ENCODE peak calls at places on chromosomes 12 and 14, in nine cellular contexts. U is GM23338, V is aorta, B is SJSA1, R is spleen, L is endothelial cell of umbilical vein, D is tibial artery, P is HCT116, X is fibroblast of lung. E is an unnamed sample.

GRCh38 chr14:71320107-71320733 is 413.0 kb downstream of the PCNX1 start:
- DNase-seq in R (peak; percentile 100), D (peak; percentile 96), U (peak; percentile 99), P (peak; percentile 95), V (peak; percentile 99), L (peak; percentile 99), B (peak; percentile 98), X (peak; percentile 99), E (peak; percentile 97)

GRCh38 chr14:37594238-37594915 is 672 bp downstream of the FOXA1 start:
- DNase-seq in B (peak; percentile 65), L (peak; percentile 80), P (peak; percentile 76), U (peak; percentile 89), R (no peak), D (no peak), X (peak; percentile 64), V (no peak), E (no peak)

GRCh38 chr14:22887260-22887989 is 4.4 kb downstream of the REM2 start:
- DNase-seq in P (peak; percentile 92), R (no peak), L (no peak), B (peak; percentile 66), D (no peak), X (peak; percentile 79), U (peak; percentile 95), V (no peak), E (peak; percentile 20)

GRCh38 chr12:69130064-69130463 is 109.3 kb upstream of the CPSF6 start:
- DNase-seq in B (no peak), V (no peak), X (no peak), R (no peak), L (no peak), U (no peak), D (no peak), P (no peak), E (no peak)

GRCh38 chr12:117052386-117053049 is 46.7 kb downstream of the TESC start:
- DNase-seq in U (peak; percentile 43), D (no peak), L (no peak), B (no peak), R (no peak), X (no peak), V (no peak), P (no peak), E (no peak)

GRCh38 chr14:37147310-37147875 is 25.0 kb downstream of the SLC25A21 start:
- DNase-seq in P (no peak), U (no peak), X (peak; percentile 45), L (no peak), V (no peak), B (no peak), D (no peak), R (no peak), E (no peak)

GRCh38 chr12:24770334-24770733 is 178.6 kb downstream of the BCAT1 start:
- DNase-seq in V (no peak), R (no peak), U (no peak), X (no peak), P (no peak), D (no peak), L (no peak), B (no peak), E (no peak)

GRCh38 chr12:3884671-3885070 is 11.5 kb upstream of the PARP11 start:
- DNase-seq in U (no peak), X (no peak), V (no peak), D (no peak), B (no peak), L (no peak), P (no peak), R (no peak), E (no peak)

GRCh38 chr14:24542346-24542936 is 33.6 kb downstream of the CTSG start:
- DNase-seq in P (no peak), X (no peak), B (no peak), V (no peak), L (no peak), R (no peak), U (no peak), D (no peak), E (no peak)

GRCh38 chr14:34733245-34733644 is 18.9 kb upstream of the CFL2 start:
- DNase-seq in X (peak; percentile 80), R (no peak), D (no peak), P (peak; percentile 38), V (no peak), L (no peak), B (no peak), U (no peak), E (no peak)

GRCh38 chr14:76050797-76051392 is 65.3 kb downstream of the IFT43 start:
- DNase-seq in D (peak; percentile 43), V (no peak), R (no peak), L (peak; percentile 72), P (peak; percentile 21), X (peak; percentile 36), U (peak; percentile 75), B (no peak), E (peak; percentile 40)

GRCh38 chr14:84975503-84975902 is 554.4 kb upstream of the FLRT2 start:
- DNase-seq in V (no peak), D (no peak), L (no peak), X (no peak), R (no peak), U (no peak), P (no peak), B (no peak), E (no peak)

DNA sequence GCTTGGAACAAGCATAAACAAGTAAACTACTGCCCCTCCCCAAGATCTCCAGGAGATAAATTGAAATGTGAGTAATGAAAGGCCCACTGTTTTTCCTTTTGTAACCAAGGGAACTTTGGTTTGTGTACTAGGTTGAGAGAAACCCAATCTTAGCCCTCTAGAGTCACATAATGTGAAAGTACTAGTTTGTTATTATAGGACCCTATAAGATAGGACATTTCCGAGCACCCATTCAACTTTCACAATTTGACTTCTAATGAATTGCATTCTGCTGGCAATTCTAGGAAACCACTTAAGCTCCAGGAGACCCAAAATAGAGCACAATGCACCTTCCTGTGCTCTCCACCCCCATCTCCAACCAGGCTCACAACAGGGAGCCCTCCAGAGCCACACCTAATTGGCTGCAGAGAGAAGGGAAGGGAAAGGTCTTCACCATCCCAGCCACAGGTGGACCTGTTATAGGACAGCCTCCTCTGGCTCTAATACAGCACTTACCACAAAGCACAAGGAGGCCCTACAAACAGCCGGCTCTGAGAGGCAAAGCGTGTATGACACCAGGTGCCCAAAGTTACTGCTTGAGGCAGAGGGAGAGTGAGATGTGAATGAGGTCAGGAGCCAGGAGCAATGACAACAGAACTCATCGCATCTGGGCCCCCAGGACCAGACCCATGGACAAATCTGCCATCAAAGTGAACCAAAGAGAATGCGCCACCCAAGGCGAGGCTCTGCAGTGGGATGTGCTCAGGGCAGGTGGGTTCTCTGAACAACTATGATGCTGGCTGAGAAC is 163.3 kb upstream of the NTF3 start:
- DNase-seq in V (no peak), X (no peak), B (no peak), L (no peak), D (no peak), U (peak; percentile 7), P (no peak), R (no peak), E (no peak)
- H3K27ac ChIP-seq in V (no peak overlapping the region), X (peak overlapping the region; percentile 32), B (no peak overlapping the region), L (no peak overlapping the region), D (no peak overlapping the region), U (no peak overlapping the region), P (no peak overlapping the region), R (no peak overlapping the region), E (no peak overlapping the region)

DNA sequence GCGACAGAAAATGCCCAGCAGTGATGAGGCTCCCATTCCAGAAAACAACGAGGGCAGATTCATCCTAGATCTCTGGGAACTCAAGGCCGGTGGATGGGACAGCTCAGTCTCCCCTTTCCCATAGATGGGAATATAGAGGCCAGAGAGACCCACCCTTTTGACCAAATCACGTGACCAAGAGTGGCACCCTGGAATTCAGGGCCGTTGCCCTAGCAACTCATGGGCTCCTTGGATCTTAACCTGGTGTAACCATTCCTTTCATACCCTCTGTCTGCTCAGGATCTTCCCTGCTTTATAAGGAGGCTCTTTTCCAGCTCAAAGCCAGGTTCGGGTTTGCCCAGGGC is 8.4 kb upstream of the LRTM2 start:
- DNase-seq in D (no peak), V (no peak), B (no peak), L (no peak), P (no peak), R (no peak), X (no peak), U (no peak), E (no peak)
- H3K27ac ChIP-seq in D (no peak overlapping the region), V (no peak overlapping the region), B (no peak overlapping the region), L (peak overlapping the region; percentile 36), P (no peak overlapping the region), R (no peak overlapping the region), X (no peak overlapping the region), U (no peak overlapping the region), E (no peak overlapping the region)

DNA sequence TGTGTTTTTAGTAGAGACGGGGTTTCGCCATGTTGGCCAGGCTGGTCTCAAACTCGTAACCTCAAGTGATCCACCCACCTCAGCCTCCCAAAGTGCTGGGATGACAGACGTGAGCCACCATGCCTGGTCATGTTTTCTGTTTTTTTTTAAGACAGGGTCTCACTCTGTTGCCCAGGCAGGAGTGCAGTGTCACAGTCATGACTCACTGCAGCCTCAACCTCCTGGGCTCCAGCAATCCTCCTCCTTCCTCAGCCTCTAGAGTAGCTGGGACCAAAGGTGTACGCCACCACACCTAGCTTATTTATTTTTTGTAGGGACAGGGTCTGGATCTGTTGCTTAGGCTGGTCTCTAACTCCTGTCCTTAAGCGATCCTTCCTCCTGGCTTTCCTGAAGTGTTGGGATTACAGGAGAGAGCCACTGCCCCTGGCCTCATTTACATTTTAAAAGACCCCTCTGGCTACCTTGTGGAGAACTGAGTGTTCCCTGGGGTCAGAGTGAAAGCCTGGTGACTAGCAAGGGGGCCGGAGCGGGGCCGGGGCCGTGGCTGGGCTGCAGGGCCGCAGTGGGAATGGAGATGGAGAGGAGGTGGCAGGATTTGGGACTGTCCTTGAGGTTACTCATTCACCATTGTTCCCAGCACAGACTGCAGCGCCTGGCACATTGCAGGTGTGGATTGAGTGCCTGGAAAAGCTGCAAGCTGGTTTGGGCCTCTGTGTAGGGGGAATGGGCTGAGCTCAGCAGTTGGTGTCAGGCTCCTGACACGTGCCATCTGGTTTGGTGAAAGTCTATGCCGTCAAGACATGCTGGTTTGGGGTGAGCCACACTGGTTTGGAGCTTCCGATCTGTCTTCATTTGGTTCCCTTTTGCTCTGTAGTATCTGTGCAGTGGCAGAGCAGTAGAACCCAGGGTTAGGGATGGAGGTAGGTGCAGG is 18.1 kb downstream of the KMT5A start:
- DNase-seq in B (no peak), D (no peak), P (no peak), X (no peak), V (no peak), U (peak; percentile 76), R (no peak), L (no peak), E (no peak)
- H3K27ac ChIP-seq in B (no peak overlapping the region), D (peak overlapping the region; percentile 41), P (no peak overlapping the region), X (no peak overlapping the region), V (peak overlapping the region; percentile 38), U (no peak overlapping the region), R (no peak overlapping the region), L (no peak overlapping the region), E (no peak overlapping the region)

GRCh38 chr12:129371268-129371667 is 518.0 kb downstream of the GLT1D1 start:
- DNase-seq in P (no peak), V (no peak), U (no peak), B (no peak), L (no peak), R (no peak), X (no peak), D (no peak), E (no peak)

GRCh38 chr12:129372876-129373275 is 519.6 kb downstream of the GLT1D1 start:
- DNase-seq in V (no peak), P (no peak), U (no peak), D (no peak), B (no peak), L (no peak), R (no peak), X (no peak), E (no peak)

DNA sequence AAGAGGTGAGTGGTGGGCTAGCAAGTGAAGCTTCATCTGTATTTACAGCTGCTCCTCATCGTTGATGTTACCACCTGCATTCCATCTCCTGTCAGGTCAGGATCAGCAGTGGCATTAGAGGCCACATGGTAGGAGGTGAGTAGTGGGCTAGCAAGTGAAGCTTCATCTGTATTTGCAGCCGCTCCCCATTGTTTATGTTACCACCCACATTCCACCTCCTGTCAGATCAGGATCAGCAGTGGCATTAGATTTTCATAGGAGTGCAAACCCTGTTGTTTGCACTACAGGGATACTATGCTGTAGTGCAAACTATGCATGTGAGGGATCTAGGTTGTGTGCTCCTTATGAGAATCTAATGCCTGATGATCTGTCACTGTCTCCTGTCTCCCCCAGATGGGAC is 519.1 kb downstream of the GLT1D1 start:
- DNase-seq in X (no peak), L (no peak), U (no peak), R (no peak), P (no peak), B (no peak), D (no peak), V (no peak), E (no peak)
- H3K27ac ChIP-seq in X (no peak overlapping the region), L (no peak overlapping the region), U (no peak overlapping the region), R (no peak overlapping the region), P (no peak overlapping the region), B (no peak overlapping the region), D (no peak overlapping the region), V (no peak overlapping the region), E (no peak overlapping the region)